ENCODE peak calls at places on chromosomes 12 and 14, in nine cellular contexts. P, D, I, F, L, R, S, V and U are unnamed samples.

GRCh38 chr12:22230280-22230794 is 104.2 kb downstream of the ST8SIA1 start:
- DNase-seq in D (no peak), V (no peak), R (no peak), L (no peak), I (no peak), S (no peak), P (no peak), F (no peak), U (no peak)

GRCh38 chr12:92012691-92013090 is 133.0 kb downstream of the BTG1 start:
- DNase-seq in F (no peak), I (no peak), D (no peak), S (no peak), P (no peak), V (no peak), R (no peak), L (no peak), U (no peak)

GRCh38 chr12:77845831-77846230 is 15.1 kb downstream of the NAV3 start:
- DNase-seq in L (no peak), R (no peak), D (no peak), F (peak), S (no peak), P (no peak), V (no peak), I (no peak), U (no peak)

GRCh38 chr14:73245401-73246325 is 8.4 kb downstream of the PAPLN start:
- DNase-seq in P (peak), D (no peak), L (no peak), I (peak), S (peak), V (peak), R (peak), F (peak), U (no peak)

GRCh38 chr12:90622431-90622830 is 332.5 kb downstream of the CCER1 start:
- DNase-seq in F (no peak), S (no peak), P (no peak), V (no peak), I (no peak), R (no peak), L (peak), D (no peak), U (no peak)

GRCh38 chr14:21077672-21078071 is 7.6 kb downstream of the ARHGEF40 start:
- DNase-seq in V (no peak), L (no peak), P (no peak), F (no peak), D (no peak), S (no peak), R (no peak), I (no peak), U (no peak)

GRCh38 chr12:27236498-27236897 is 7.6 kb upstream of the STK38L start:
- DNase-seq in D (no peak), F (no peak), V (no peak), P (no peak), S (no peak), R (no peak), L (no peak), I (no peak), U (no peak)

GRCh38 chr14:24418492-24418873 is 11.0 kb downstream of the CBLN3 start:
- DNase-seq in I (no peak), V (no peak), P (no peak), F (no peak), R (peak), S (no peak), D (no peak), L (no peak), U (peak)

GRCh38 chr14:91693342-91693741 is 38.5 kb downstream of the CATSPERB start:
- DNase-seq in S (no peak), D (no peak), R (no peak), F (no peak), P (no peak), I (no peak), V (no peak), L (no peak), U (peak)

GRCh38 chr12:18246057-18246456 is 15.3 kb upstream of the PIK3C2G start:
- DNase-seq in V (no peak), I (no peak), D (no peak), S (no peak), F (no peak), P (no peak), R (no peak), L (no peak), U (no peak)

GRCh38 chr14:74592476-74593191 is 19.4 kb downstream of the LTBP2 start:
- DNase-seq in S (no peak), R (no peak), L (no peak), D (no peak), P (no peak), V (no peak), I (no peak), F (no peak), U (no peak)

GRCh38 chr12:123363743-123364531 is 710 bp downstream of the SBNO1 start:
- DNase-seq in D (peak), F (peak), I (peak), L (no peak), S (no peak), P (peak), R (peak), V (peak), U (no peak)

GRCh38 chr12:24719293-24719721 is 229.6 kb downstream of the BCAT1 start:
- DNase-seq in D (no peak), P (no peak), L (no peak), R (no peak), S (no peak), I (no peak), F (peak), V (no peak), U (peak)

GRCh38 chr12:4648499-4649357 is at the start of the genes AKAP3 and NDUFA9:
- DNase-seq in S (peak), I (peak), P (peak), L (peak), R (peak), F (peak), V (peak), D (peak), U (peak)

GRCh38 chr12:112973712-112974305 is 4.5 kb upstream of the OAS2 start:
- DNase-seq in D (no peak), F (no peak), L (no peak), R (no peak), V (no peak), I (no peak), S (no peak), P (no peak), U (no peak)

GRCh38 chr14:23056257-23056955 is 914 bp downstream of the CDH24 start:
- DNase-seq in I (peak), D (peak), P (peak), F (peak), L (no peak), R (peak), V (peak), S (peak), U (no peak)

GRCh38 chr12:113261847-113262470 is 40.7 kb downstream of the TPCN1 start:
- DNase-seq in D (no peak), S (no peak), I (no peak), R (no peak), L (no peak), P (no peak), F (no peak), V (peak), U (no peak)

GRCh38 chr14:54784060-54784459 is 118.6 kb downstream of the GCH1 start:
- DNase-seq in S (peak), D (peak), R (no peak), I (no peak), L (no peak), F (no peak), P (peak), V (peak), U (no peak)

GRCh38 chr12:106973545-106973944 is 13.4 kb downstream of the MTERF2 start:
- DNase-seq in D (no peak), L (no peak), F (no peak), R (no peak), P (no peak), I (no peak), S (no peak), V (no peak), U (no peak)

GRCh38 chr12:71469235-71469873 is 29.8 kb downstream of the LGR5 start:
- DNase-seq in R (no peak), I (no peak), F (peak), S (no peak), D (no peak), P (no peak), L (peak), V (no peak), U (no peak)

GRCh38 chr14:96803958-96804357 is 6.8 kb downstream of the VRK1 start:
- DNase-seq in S (no peak), D (no peak), I (no peak), R (no peak), P (no peak), F (no peak), V (no peak), L (no peak), U (no peak)

GRCh38 chr12:32400114-32400672 is 835 bp downstream of the FGD4 start:
- DNase-seq in R (no peak), P (no peak), L (no peak), S (no peak), V (no peak), D (peak), F (no peak), I (peak), U (no peak)

GRCh38 chr12:132729541-132730320 is 19.1 kb downstream of the PGAM5 start:
- DNase-seq in F (peak), I (no peak), R (no peak), P (no peak), L (no peak), V (no peak), D (no peak), S (no peak), U (no peak)

GRCh38 chr14:64625363-64626232 is 75.8 kb downstream of the PPP1R36 start:
- DNase-seq in S (no peak), I (no peak), F (no peak), V (no peak), L (no peak), D (no peak), P (no peak), R (peak), U (no peak)

GRCh38 chr14:64623576-64624165 is 73.9 kb downstream of the PPP1R36 start:
- DNase-seq in R (no peak), V (no peak), P (no peak), L (no peak), D (no peak), F (no peak), I (no peak), S (no peak), U (no peak)

GRCh38 chr14:64632056-64632455 is 72.2 kb upstream of the PLEKHG3 start:
- DNase-seq in I (no peak), V (no peak), L (no peak), P (no peak), D (no peak), F (no peak), S (no peak), R (no peak), U (no peak)

GRCh38 chr14:64630778-64631177 is 73.4 kb upstream of the PLEKHG3 start:
- DNase-seq in R (no peak), I (no peak), P (no peak), S (no peak), V (no peak), F (no peak), L (no peak), D (no peak), U (no peak)

DNA sequence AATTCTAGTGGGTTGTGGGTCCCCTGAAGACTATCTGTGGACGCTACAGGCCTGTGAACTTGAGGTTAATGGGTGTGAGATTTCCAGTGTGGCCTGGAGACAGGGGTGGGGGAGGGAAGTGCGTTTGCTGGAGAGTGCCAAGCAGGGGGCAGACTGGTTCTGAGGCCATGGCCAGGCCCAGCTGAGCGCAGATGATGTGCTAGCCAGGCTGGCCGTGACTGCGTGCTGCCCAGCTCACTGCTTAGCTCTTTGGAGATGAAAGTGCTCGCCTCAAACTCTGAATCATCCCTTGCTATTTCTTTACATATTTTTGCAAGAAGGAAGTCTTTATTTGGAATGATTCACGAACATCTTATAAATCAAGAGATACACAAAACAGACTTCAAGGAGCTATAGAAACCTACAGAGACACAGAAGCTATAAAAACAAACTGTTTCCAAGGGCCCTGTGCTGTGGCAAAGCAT is 75.3 kb upstream of the PLEKHG3 start:
- DNase-seq in I (no peak), P (no peak), D (no peak), S (no peak), R (no peak), V (no peak), L (peak), F (no peak), U (peak)
- H3K27ac ChIP-seq in I (no peak), P (no peak), D (no peak), S (no peak), R (no peak), V (no peak), L (peak), F (no peak), U (peak)

GRCh38 chr12:94126067-94126466 is 22.3 kb upstream of the PLXNC1 start:
- DNase-seq in I (no peak), S (no peak), R (no peak), P (no peak), F (no peak), L (no peak), D (no peak), V (no peak), U (no peak)
- H3K27ac ChIP-seq in I (no peak), S (no peak), R (no peak), P (no peak), F (no peak), L (no peak), D (no peak), V (no peak), U (no peak)

DNA sequence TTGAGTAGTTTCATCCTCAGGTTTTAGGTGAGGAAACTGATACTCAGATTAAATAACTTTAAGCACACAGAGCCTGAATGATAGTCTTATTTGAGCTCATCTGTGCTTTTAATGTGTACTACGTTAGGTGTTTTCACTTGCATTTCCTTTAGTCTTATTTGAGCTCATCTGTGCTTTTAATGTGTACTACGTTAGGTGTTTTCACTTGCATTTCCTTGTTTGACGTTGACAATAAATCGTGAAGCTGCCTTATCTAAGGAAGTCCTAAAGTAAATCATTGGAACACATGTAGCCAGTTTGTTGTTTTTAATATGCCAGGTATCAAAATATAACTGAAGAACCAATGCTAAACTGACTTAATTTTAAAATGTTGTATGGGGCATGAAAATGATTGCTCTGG is 2.0 kb downstream of the RAP1B start:
- DNase-seq in F (no peak), D (no peak), I (no peak), S (no peak), P (no peak), L (no peak), V (peak), R (no peak), U (no peak)
- H3K27ac ChIP-seq in F (no peak), D (peak), I (peak), S (peak), P (peak), L (no peak), V (peak), R (peak), U (peak)

GRCh38 chr12:111600296-111600562 is 1.1 kb upstream of the ATXN2 start:
- DNase-seq in L (no peak), P (no peak), F (no peak), R (no peak), D (no peak), I (no peak), S (no peak), V (peak), U (no peak)
- H3K27ac ChIP-seq in L (peak), P (peak), F (peak), R (peak), D (peak), I (peak), S (peak), V (peak), U (peak)

GRCh38 chr14:90521121-90521929 is 124.5 kb downstream of the CALM1 start:
- DNase-seq in R (no peak), F (peak), L (no peak), D (peak), S (no peak), P (no peak), I (no peak), V (no peak), U (no peak)

GRCh38 chr14:90521930-90522483 is 125.2 kb downstream of the CALM1 start:
- DNase-seq in L (no peak), I (no peak), S (no peak), R (no peak), F (no peak), P (no peak), V (no peak), D (no peak), U (no peak)

GRCh38 chr14:90523544-90523943 is 126.7 kb downstream of the CALM1 start:
- DNase-seq in L (no peak), V (no peak), P (no peak), D (no peak), I (no peak), F (no peak), R (no peak), S (no peak), U (no peak)

GRCh38 chr14:90523961-90524875 is 127.4 kb downstream of the CALM1 start:
- DNase-seq in F (no peak), D (no peak), I (no peak), S (no peak), V (no peak), L (no peak), R (no peak), P (no peak), U (no peak)

GRCh38 chr14:90522585-90523191 is 125.9 kb downstream of the CALM1 start:
- DNase-seq in L (no peak), D (no peak), P (peak), F (peak), I (peak), V (no peak), S (peak), R (no peak), U (no peak)
- H3K27ac ChIP-seq in L (no peak), D (no peak), P (peak), F (no peak), I (no peak), V (no peak), S (peak), R (no peak), U (no peak)